ENCODE peak calls at places on chromosome 5, in ten cellular contexts. One of them, this sample, is unnamed.

GRCh38 chr5:87302061-87302460 is 34.4 kb downstream of the RASA1 start:
- DNase-seq in osteocyte: no peak
- DNase-seq in pancreas: no peak
- DNase-seq in Peyer's patch: no peak
- DNase-seq in lung: no peak
- DNase-seq in HepG2: no peak
- DNase-seq in fibroblast of lung: peak; percentile 32
- DNase-seq in IMR-90: peak; percentile 33
- DNase-seq in body of pancreas: no peak
- DNase-seq in AG04450: no peak
- DNase-seq in this sample: no peak

GRCh38 chr5:102910240-102911226 is 155.4 kb downstream of the PAM start:
- DNase-seq in osteocyte: no peak
- DNase-seq in pancreas: no peak
- DNase-seq in Peyer's patch: no peak
- DNase-seq in lung: no peak
- DNase-seq in HepG2: no peak
- DNase-seq in fibroblast of lung: peak; percentile 20
- DNase-seq in IMR-90: peak; percentile 70
- DNase-seq in body of pancreas: no peak
- DNase-seq in AG04450: peak; percentile 2
- DNase-seq in this sample: no peak

GRCh38 chr5:38650540-38651275 is 94.3 kb upstream of the LIFR start:
- DNase-seq in osteocyte: no peak
- DNase-seq in pancreas: no peak
- DNase-seq in Peyer's patch: no peak
- DNase-seq in lung: no peak
- DNase-seq in HepG2: no peak
- DNase-seq in fibroblast of lung: peak; percentile 29
- DNase-seq in IMR-90: peak; percentile 20
- DNase-seq in body of pancreas: no peak
- DNase-seq in AG04450: no peak
- DNase-seq in this sample: no peak

GRCh38 chr5:143471041-143471509 is 67.6 kb upstream of the NR3C1 start:
- DNase-seq in osteocyte: no peak
- DNase-seq in pancreas: no peak
- DNase-seq in Peyer's patch: no peak
- DNase-seq in lung: no peak
- DNase-seq in HepG2: no peak
- DNase-seq in fibroblast of lung: peak; percentile 62
- DNase-seq in IMR-90: peak; percentile 90
- DNase-seq in body of pancreas: no peak
- DNase-seq in AG04450: peak; percentile 4
- DNase-seq in this sample: no peak

GRCh38 chr5:133289686-133290367 is 238.0 kb downstream of the HSPA4 start:
- DNase-seq in osteocyte: no peak
- DNase-seq in pancreas: no peak
- DNase-seq in Peyer's patch: no peak
- DNase-seq in lung: no peak
- DNase-seq in HepG2: no peak
- DNase-seq in fibroblast of lung: no peak
- DNase-seq in IMR-90: no peak
- DNase-seq in body of pancreas: peak; percentile 33
- DNase-seq in AG04450: no peak
- DNase-seq in this sample: no peak

GRCh38 chr5:18037718-18038117 is 403.5 kb downstream of the TAF11L14 start:
- DNase-seq in osteocyte: no peak
- DNase-seq in pancreas: no peak
- DNase-seq in Peyer's patch: no peak
- DNase-seq in lung: no peak
- DNase-seq in HepG2: no peak
- DNase-seq in fibroblast of lung: no peak
- DNase-seq in IMR-90: no peak
- DNase-seq in body of pancreas: no peak
- DNase-seq in AG04450: no peak
- DNase-seq in this sample: no peak

GRCh38 chr5:118863345-118863744 is 125.0 kb downstream of the DTWD2 start:
- DNase-seq in osteocyte: no peak
- DNase-seq in pancreas: no peak
- DNase-seq in Peyer's patch: no peak
- DNase-seq in lung: no peak
- DNase-seq in HepG2: no peak
- DNase-seq in fibroblast of lung: peak; percentile 8
- DNase-seq in IMR-90: peak; percentile 61
- DNase-seq in body of pancreas: no peak
- DNase-seq in AG04450: no peak
- DNase-seq in this sample: no peak

GRCh38 chr5:142322403-142322746 is 2.4 kb downstream of the SPRY4 start:
- DNase-seq in osteocyte: no peak
- DNase-seq in pancreas: no peak
- DNase-seq in Peyer's patch: no peak
- DNase-seq in lung: no peak
- DNase-seq in HepG2: no peak
- DNase-seq in fibroblast of lung: no peak
- DNase-seq in IMR-90: no peak
- DNase-seq in body of pancreas: no peak
- DNase-seq in AG04450: no peak
- DNase-seq in this sample: no peak

GRCh38 chr5:61089351-61089750 is 72.9 kb downstream of the SMIM15 start:
- DNase-seq in osteocyte: no peak
- DNase-seq in pancreas: no peak
- DNase-seq in Peyer's patch: no peak
- DNase-seq in lung: no peak
- DNase-seq in HepG2: no peak
- DNase-seq in fibroblast of lung: peak; percentile 21
- DNase-seq in IMR-90: peak; percentile 28
- DNase-seq in body of pancreas: no peak
- DNase-seq in AG04450: no peak
- DNase-seq in this sample: no peak

GRCh38 chr5:178683758-178684157 is 46.7 kb downstream of the ZNF354A start:
- DNase-seq in osteocyte: no peak
- DNase-seq in pancreas: peak; percentile 82
- DNase-seq in Peyer's patch: no peak
- DNase-seq in lung: no peak
- DNase-seq in HepG2: no peak
- DNase-seq in fibroblast of lung: no peak
- DNase-seq in IMR-90: no peak
- DNase-seq in body of pancreas: peak; percentile 82
- DNase-seq in AG04450: no peak
- DNase-seq in this sample: no peak

GRCh38 chr5:62386824-62387223 is 16.9 kb downstream of the DIMT1 start:
- DNase-seq in osteocyte: no peak
- DNase-seq in pancreas: no peak
- DNase-seq in Peyer's patch: no peak
- DNase-seq in lung: no peak
- DNase-seq in HepG2: no peak
- DNase-seq in fibroblast of lung: peak; percentile 30
- DNase-seq in IMR-90: peak; percentile 13
- DNase-seq in body of pancreas: no peak
- DNase-seq in AG04450: no peak
- DNase-seq in this sample: peak; percentile 3

GRCh38 chr5:647311-647710 is 35.2 kb downstream of the CEP72 start:
- DNase-seq in osteocyte: no peak
- DNase-seq in pancreas: no peak
- DNase-seq in Peyer's patch: no peak
- DNase-seq in lung: no peak
- DNase-seq in HepG2: no peak
- DNase-seq in fibroblast of lung: no peak
- DNase-seq in IMR-90: no peak
- DNase-seq in body of pancreas: no peak
- DNase-seq in AG04450: no peak
- DNase-seq in this sample: no peak

GRCh38 chr5:65778126-65778525 is 56.1 kb downstream of the NLN start:
- DNase-seq in osteocyte: no peak
- DNase-seq in pancreas: no peak
- DNase-seq in Peyer's patch: no peak
- DNase-seq in lung: no peak
- DNase-seq in HepG2: no peak
- DNase-seq in fibroblast of lung: no peak
- DNase-seq in IMR-90: no peak
- DNase-seq in body of pancreas: no peak
- DNase-seq in AG04450: no peak
- DNase-seq in this sample: no peak

GRCh38 chr5:115571441-115571878 is 26.9 kb upstream of the FEM1C start:
- DNase-seq in osteocyte: no peak
- DNase-seq in pancreas: no peak
- DNase-seq in Peyer's patch: no peak
- DNase-seq in lung: no peak
- DNase-seq in HepG2: no peak
- DNase-seq in fibroblast of lung: no peak
- DNase-seq in IMR-90: no peak
- DNase-seq in body of pancreas: peak; percentile 53
- DNase-seq in AG04450: no peak
- DNase-seq in this sample: no peak
- TF ChIP-seq CTCF in osteocyte: no peak
- TF ChIP-seq CTCF in pancreas: no peak
- TF ChIP-seq CTCF in Peyer's patch: no peak
- TF ChIP-seq CTCF in lung: no peak
- TF ChIP-seq CTCF in HepG2: no peak
- TF ChIP-seq CTCF in fibroblast of lung: no peak
- TF ChIP-seq CTCF in IMR-90: no peak
- TF ChIP-seq CTCF in body of pancreas: peak; percentile 20
- TF ChIP-seq CTCF in AG04450: no peak
- TF ChIP-seq CTCF in this sample: no peak

DNA sequence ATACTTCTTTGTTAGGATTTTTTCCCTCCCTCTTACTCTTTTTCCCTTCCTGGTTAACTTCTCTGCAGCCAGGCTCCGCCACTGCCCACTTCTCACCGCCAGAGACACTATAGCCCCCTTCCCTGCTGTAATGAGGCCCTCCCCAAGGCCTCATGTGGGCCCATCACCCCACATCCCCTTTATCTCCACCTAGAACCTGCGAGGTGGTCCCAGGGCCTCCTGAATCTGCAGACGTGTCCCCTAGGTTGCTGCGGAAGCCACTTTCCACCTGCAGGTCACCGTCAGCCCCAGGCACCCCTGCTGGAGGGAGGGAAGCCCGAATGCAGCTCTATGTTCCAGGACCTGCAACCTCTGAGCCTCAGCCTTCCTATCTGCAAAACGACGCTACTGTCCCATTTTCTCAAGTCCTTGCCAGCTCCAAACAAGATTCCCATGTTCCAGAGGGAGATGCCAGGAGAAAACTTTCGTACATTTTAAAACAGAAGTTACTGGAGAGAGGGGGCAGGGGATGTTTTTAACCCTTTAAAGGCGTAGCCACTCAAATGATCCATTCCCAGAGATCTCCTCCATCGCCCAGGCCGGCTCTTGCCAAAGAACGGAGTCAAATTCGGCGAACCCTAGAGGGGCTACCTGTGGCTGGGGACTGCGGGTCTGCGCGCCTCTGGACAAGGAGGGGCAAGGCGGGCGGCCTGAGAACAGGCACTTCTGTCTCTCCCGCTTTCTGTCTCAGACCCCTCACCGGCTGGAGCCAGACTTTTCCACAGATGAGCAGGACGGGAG is 929 bp downstream of the SH3PXD2B start:
- DNase-seq in osteocyte: no peak
- DNase-seq in pancreas: no peak
- DNase-seq in Peyer's patch: no peak
- DNase-seq in lung: no peak
- DNase-seq in HepG2: peak; percentile 49
- DNase-seq in fibroblast of lung: peak; percentile 73
- DNase-seq in IMR-90: peak; percentile 74
- DNase-seq in body of pancreas: peak; percentile 65
- DNase-seq in AG04450: no peak
- DNase-seq in this sample: no peak
- TF ChIP-seq CTCF in osteocyte: peak; percentile 74
- TF ChIP-seq CTCF in pancreas: no peak
- TF ChIP-seq CTCF in Peyer's patch: peak; percentile 33
- TF ChIP-seq CTCF in lung: no peak
- TF ChIP-seq CTCF in HepG2: peak; percentile 46
- TF ChIP-seq CTCF in fibroblast of lung: peak; percentile 73
- TF ChIP-seq CTCF in IMR-90: peak; percentile 56
- TF ChIP-seq CTCF in body of pancreas: peak; percentile 62
- TF ChIP-seq CTCF in AG04450: peak; percentile 81
- TF ChIP-seq CTCF in this sample: peak; percentile 67

DNA sequence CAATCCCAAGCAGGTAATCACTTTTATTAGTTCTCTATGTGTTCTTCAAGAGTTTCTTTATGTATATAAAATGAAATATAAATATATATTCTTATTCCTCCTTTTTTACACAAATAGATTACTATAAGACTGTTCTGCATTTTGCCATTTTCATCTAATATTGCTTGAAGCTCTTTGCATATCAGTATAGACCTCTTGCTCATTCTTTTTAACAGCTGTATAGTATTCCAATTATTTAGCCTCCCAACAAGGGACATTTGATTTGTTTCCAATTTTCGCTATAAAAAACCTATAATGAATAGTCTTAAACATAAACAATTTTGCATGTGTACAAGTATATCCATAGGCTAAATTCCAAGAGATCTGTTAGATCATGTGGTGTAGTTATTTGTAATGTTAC is 25.2 kb downstream of the CETN3 start:
- DNase-seq in osteocyte: no peak
- DNase-seq in pancreas: no peak
- DNase-seq in Peyer's patch: no peak
- DNase-seq in lung: no peak
- DNase-seq in HepG2: no peak
- DNase-seq in fibroblast of lung: no peak
- DNase-seq in IMR-90: no peak
- DNase-seq in body of pancreas: no peak
- DNase-seq in AG04450: no peak
- DNase-seq in this sample: no peak
- TF ChIP-seq CTCF in osteocyte: no peak
- TF ChIP-seq CTCF in pancreas: no peak
- TF ChIP-seq CTCF in Peyer's patch: no peak
- TF ChIP-seq CTCF in lung: no peak
- TF ChIP-seq CTCF in HepG2: no peak
- TF ChIP-seq CTCF in fibroblast of lung: no peak
- TF ChIP-seq CTCF in IMR-90: no peak
- TF ChIP-seq CTCF in body of pancreas: no peak
- TF ChIP-seq CTCF in AG04450: no peak
- TF ChIP-seq CTCF in this sample: no peak

DNA sequence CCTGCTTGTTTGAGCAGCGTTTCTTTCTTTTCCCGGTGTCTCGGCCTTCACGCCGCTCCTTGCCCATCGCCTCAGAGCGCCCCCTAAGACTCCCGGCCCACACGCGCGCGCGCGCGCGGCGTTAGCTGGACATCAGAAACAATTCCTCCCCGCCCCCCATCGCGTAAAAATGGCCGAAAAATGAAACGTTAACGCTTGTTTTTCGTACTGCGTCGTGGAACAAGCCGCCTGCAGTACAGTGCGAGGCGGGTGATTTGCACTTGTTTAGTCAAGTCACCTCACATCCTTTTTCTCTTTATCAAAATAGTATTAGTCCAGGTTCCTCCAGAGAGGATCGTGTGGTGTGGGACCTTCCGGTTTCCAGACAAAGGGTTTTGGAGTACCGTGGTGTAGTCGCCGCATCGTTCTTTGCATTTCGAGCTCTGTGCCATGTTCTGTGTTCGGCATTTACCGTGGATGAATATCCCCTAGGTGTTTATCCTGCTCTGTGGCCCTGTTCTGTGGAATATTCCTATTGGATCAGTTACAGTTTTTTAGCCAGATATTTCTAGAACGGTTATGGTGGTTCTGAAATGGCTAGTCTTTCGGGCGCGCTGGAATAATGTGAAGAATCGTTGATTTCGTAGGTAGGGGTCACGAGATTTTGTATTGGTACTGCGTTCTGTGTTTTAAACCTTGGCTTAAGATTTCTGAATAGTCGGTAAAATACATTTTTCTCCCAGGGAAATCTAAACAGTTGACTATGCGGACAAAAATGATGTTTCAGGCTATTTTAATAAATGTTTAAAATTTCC is 1.0 kb downstream of the MATR3 start:
- DNase-seq in osteocyte: peak; percentile 92
- DNase-seq in pancreas: peak; percentile 78
- DNase-seq in Peyer's patch: peak; percentile 83
- DNase-seq in lung: peak; percentile 74
- DNase-seq in HepG2: peak; percentile 56
- DNase-seq in fibroblast of lung: peak; percentile 85
- DNase-seq in IMR-90: peak; percentile 82
- DNase-seq in body of pancreas: peak; percentile 78
- DNase-seq in AG04450: peak; percentile 52
- DNase-seq in this sample: peak; percentile 60
- TF ChIP-seq CTCF in osteocyte: peak; percentile 51
- TF ChIP-seq CTCF in pancreas: no peak
- TF ChIP-seq CTCF in Peyer's patch: no peak
- TF ChIP-seq CTCF in lung: no peak
- TF ChIP-seq CTCF in HepG2: peak; percentile 66
- TF ChIP-seq CTCF in fibroblast of lung: peak; percentile 32
- TF ChIP-seq CTCF in IMR-90: peak; percentile 43
- TF ChIP-seq CTCF in body of pancreas: no peak
- TF ChIP-seq CTCF in AG04450: peak; percentile 58
- TF ChIP-seq CTCF in this sample: peak; percentile 48